ENCODE peak calls at places on chromosomes 12 and 14, in ten cellular contexts. R is ecto neural progenitor cell, X is upper lobe of left lung, T is spleen, K is T-helper 1 cell, P is retina, O is fibroblast of gingiva, J is fibroblast of villous mesenchyme, L is dorsolateral prefrontal cortex, Q is lung microvascular endothelial cell. C is an unnamed sample.

GRCh38 chr12:45762185-45763110 is 32.9 kb downstream of the ARID2 start:
- DNase-seq in R (no peak), J (peak; percentile 73), P (no peak), X (no peak), O (peak; percentile 46), Q (peak; percentile 77), T (no peak), L (no peak), K (no peak), C (peak; percentile 64)

GRCh38 chr12:118884226-118884625 is 97.1 kb upstream of the SRRM4 start:
- DNase-seq in X (no peak), P (no peak), T (no peak), O (no peak), K (no peak), J (no peak), R (no peak), L (no peak), Q (peak; percentile 5), C (no peak)

GRCh38 chr12:16187684-16188083 is 89.8 kb downstream of the SLC15A5 start:
- DNase-seq in Q (no peak), L (no peak), J (no peak), R (no peak), P (no peak), K (no peak), O (no peak), X (no peak), T (no peak), C (no peak)

GRCh38 chr12:116559330-116560080 is at the start of gene MAP1LC3B2:
- DNase-seq in Q (peak; percentile 20), T (peak; percentile 94), K (peak; percentile 44), X (peak; percentile 88), P (peak; percentile 38), R (peak; percentile 63), L (peak; percentile 61), O (peak; percentile 78), J (peak; percentile 87), C (peak; percentile 81)

GRCh38 chr12:103745962-103746361 is 95.1 kb downstream of the NT5DC3 start:
- DNase-seq in X (no peak), O (no peak), K (no peak), J (no peak), T (no peak), P (no peak), R (no peak), Q (no peak), L (no peak), C (no peak)

GRCh38 chr12:86264451-86265328 is 8.5 kb upstream of the MGAT4C start:
- DNase-seq in P (peak; percentile 65), L (peak; percentile 37), J (no peak), Q (no peak), K (peak; percentile 4), O (no peak), X (peak; percentile 63), T (peak; percentile 64), R (peak; percentile 78), C (no peak)

GRCh38 chr12:119721306-119721705 is 53.4 kb downstream of the PRKAB1 start:
- DNase-seq in J (no peak), L (no peak), X (no peak), Q (no peak), O (no peak), T (no peak), R (no peak), P (no peak), K (no peak), C (no peak)

GRCh38 chr12:5577239-5577638 is 145.3 kb downstream of the NTF3 start:
- DNase-seq in O (no peak), P (no peak), T (no peak), X (no peak), Q (peak; percentile 25), J (no peak), L (no peak), K (no peak), R (no peak), C (no peak)

GRCh38 chr12:4701383-4701782 is 18.8 kb upstream of the GALNT8 start:
- DNase-seq in J (no peak), T (no peak), O (no peak), X (no peak), K (no peak), R (no peak), L (no peak), P (no peak), Q (no peak), C (no peak)

GRCh38 chr14:94153750-94154350 is 20.3 kb upstream of the PPP4R4 start:
- DNase-seq in R (no peak), L (no peak), O (no peak), T (no peak), K (no peak), X (no peak), J (no peak), P (no peak), Q (no peak), C (no peak)

GRCh38 chr12:107884769-107885694 is 110.5 kb downstream of the ASCL4 start:
- DNase-seq in X (peak; percentile 60), L (peak; percentile 58), Q (peak; percentile 73), K (no peak), J (peak; percentile 48), P (peak; percentile 75), R (peak; percentile 82), T (no peak), O (peak; percentile 25), C (peak; percentile 35)

GRCh38 chr12:110314308-110314707 is 33.3 kb downstream of the ATP2A2 start:
- DNase-seq in L (no peak), O (peak; percentile 32), J (peak; percentile 95), P (no peak), X (no peak), T (no peak), Q (peak; percentile 55), K (no peak), R (no peak), C (peak; percentile 96)

GRCh38 chr12:113043240-113043639 is 13.3 kb upstream of the DTX1 start:
- DNase-seq in Q (no peak), L (no peak), O (no peak), T (no peak), K (no peak), X (no peak), P (no peak), R (no peak), J (no peak), C (no peak)

GRCh38 chr14:77607741-77608302 is 8.6 kb downstream of the SPTLC2 start:
- DNase-seq in Q (peak; percentile 93), O (no peak), R (peak; percentile 43), L (no peak), P (peak; percentile 10), K (no peak), J (no peak), T (no peak), X (peak; percentile 27), C (no peak)

GRCh38 chr12:1812650-1813302 is 7.6 kb upstream of the LRTM2 start:
- DNase-seq in J (peak; percentile 91), X (peak; percentile 74), Q (peak; percentile 85), K (no peak), P (no peak), R (no peak), L (no peak), T (peak; percentile 90), O (no peak), C (peak; percentile 91)

GRCh38 chr12:110403975-110404675 is 617 bp upstream of the ANAPC7 start:
- DNase-seq in K (peak; percentile 58), L (peak; percentile 74), O (peak; percentile 45), R (peak; percentile 90), Q (peak; percentile 73), T (peak; percentile 93), P (peak; percentile 93), X (peak; percentile 77), J (peak; percentile 58), C (peak; percentile 36)

GRCh38 chr12:43338848-43339526 is 213.0 kb downstream of the ADAMTS20 start:
- DNase-seq in X (no peak), Q (peak; percentile 69), R (no peak), O (peak; percentile 75), L (no peak), P (peak; percentile 45), T (no peak), J (peak; percentile 74), K (no peak), C (peak; percentile 68)

GRCh38 chr14:101008196-101008595 is 104.7 kb upstream of the RTL1 start:
- DNase-seq in R (peak; percentile 38), J (no peak), T (peak; percentile 58), L (no peak), X (no peak), Q (no peak), O (no peak), P (no peak), K (no peak), C (no peak)

GRCh38 chr12:10867381-10867780 is 16.7 kb downstream of the PRH1 start:
- DNase-seq in K (no peak), J (no peak), X (no peak), P (no peak), Q (no peak), L (no peak), O (no peak), R (no peak), T (no peak), C (no peak)

GRCh38 chr14:102736956-102737355 is 40.3 kb upstream of the TRAF3 start:
- DNase-seq in X (peak; percentile 6), O (no peak), P (no peak), T (peak; percentile 41), R (no peak), K (no peak), Q (no peak), J (no peak), L (no peak), C (no peak)

GRCh38 chr14:89205137-89205740 is 211.8 kb downstream of the FOXN3 start:
- DNase-seq in X (no peak), K (no peak), T (no peak), Q (no peak), J (no peak), L (no peak), O (no peak), P (no peak), R (no peak), C (no peak)

GRCh38 chr12:130435826-130436225 is 98.1 kb downstream of the PIWIL1 start:
- DNase-seq in K (no peak), O (no peak), R (no peak), Q (no peak), X (no peak), J (no peak), T (peak; percentile 61), P (no peak), L (peak; percentile 20), C (no peak)

GRCh38 chr12:643478-644292 is 19.6 kb downstream of the NINJ2 start:
- DNase-seq in Q (peak; percentile 47), X (no peak), R (no peak), J (no peak), L (no peak), P (peak; percentile 14), K (no peak), T (peak; percentile 82), O (no peak), C (no peak)

GRCh38 chr12:124517260-124518050 is 50.0 kb downstream of the NCOR2 start:
- DNase-seq in K (no peak), P (peak; percentile 69), R (peak; percentile 69), T (no peak), O (peak; percentile 71), X (peak; percentile 83), L (peak; percentile 81), Q (peak; percentile 64), J (peak; percentile 65), C (peak; percentile 40)

GRCh38 chr14:51447411-51447810 is 204.3 kb upstream of the FRMD6 start:
- DNase-seq in O (no peak), R (no peak), T (no peak), P (no peak), L (no peak), J (no peak), K (no peak), Q (no peak), X (no peak), C (no peak)

GRCh38 chr12:53492830-53493609 is 6.2 kb downstream of the MAP3K12 start:
- DNase-seq in O (peak; percentile 88), Q (peak; percentile 91), P (peak; percentile 95), T (peak; percentile 98), R (peak; percentile 100), L (peak; percentile 97), X (peak; percentile 99), K (peak; percentile 79), J (peak; percentile 91), C (peak; percentile 79)

GRCh38 chr12:59708484-59708883 is 112.7 kb downstream of the SLC16A7 start:
- DNase-seq in Q (no peak), L (no peak), R (no peak), T (no peak), P (no peak), K (no peak), J (no peak), X (no peak), O (no peak), C (peak; percentile 27)

GRCh38 chr12:13142747-13143146 is 39.3 kb upstream of the GSG1 start:
- DNase-seq in T (no peak), R (no peak), X (peak; percentile 35), L (no peak), K (no peak), O (no peak), J (no peak), Q (no peak), P (no peak), C (no peak)

C was measured in amniotic epithelial cell.